ENCODE peak calls at places on chromosomes 7 and 10, in eight cellular contexts. One of them, this sample, is unnamed.

GRCh38 chr10:91635401-91636400 is 2.8 kb upstream of the PPP1R3C start:
- DNase-seq in IMR-90: peak; percentile 81
- DNase-seq in NCI-H1417: peak; percentile 56
- DNase-seq in GM04503: no peak
- DNase-seq in adrenal gland: peak; percentile 60
- DNase-seq in hepatic stellate cell: peak; percentile 64
- DNase-seq in stimulated activated CD8-positive, alpha-beta memory T cell treated with anti-CD3 and anti-CD28 coated beads, Interleukin-15, amount 100 ng/mL, for 24 hours: no peak
- DNase-seq in NCI-H2107: peak; percentile 5
- DNase-seq in this sample: no peak

GRCh38 chr7:86708334-86708733 is 64.6 kb downstream of the GRM3 start:
- DNase-seq in adrenal gland: no peak
- DNase-seq in NCI-H1417: peak; percentile 55
- DNase-seq in stimulated activated CD8-positive, alpha-beta memory T cell treated with anti-CD3 and anti-CD28 coated beads, Interleukin-15, amount 100 ng/mL, for 24 hours: no peak
- DNase-seq in GM04503: no peak
- DNase-seq in NCI-H2107: no peak
- DNase-seq in IMR-90: no peak
- DNase-seq in hepatic stellate cell: no peak
- DNase-seq in this sample: no peak

GRCh38 chr10:43420369-43421200 is 11.6 kb upstream of the HNRNPF start:
- DNase-seq in GM04503: no peak
- DNase-seq in adrenal gland: peak; percentile 95
- DNase-seq in IMR-90: peak; percentile 78
- DNase-seq in NCI-H1417: peak; percentile 73
- DNase-seq in hepatic stellate cell: peak; percentile 87
- DNase-seq in NCI-H2107: no peak
- DNase-seq in stimulated activated CD8-positive, alpha-beta memory T cell treated with anti-CD3 and anti-CD28 coated beads, Interleukin-15, amount 100 ng/mL, for 24 hours: peak; percentile 66
- DNase-seq in this sample: no peak

GRCh38 chr10:95755511-95756004 is 405 bp upstream of the ENTPD1 start:
- DNase-seq in IMR-90: no peak
- DNase-seq in hepatic stellate cell: no peak
- DNase-seq in NCI-H2107: no peak
- DNase-seq in stimulated activated CD8-positive, alpha-beta memory T cell treated with anti-CD3 and anti-CD28 coated beads, Interleukin-15, amount 100 ng/mL, for 24 hours: no peak
- DNase-seq in NCI-H1417: no peak
- DNase-seq in GM04503: no peak
- DNase-seq in adrenal gland: peak; percentile 73
- DNase-seq in this sample: no peak

GRCh38 chr7:12434012-12434642 is 30.5 kb upstream of the VWDE start:
- DNase-seq in hepatic stellate cell: no peak
- DNase-seq in stimulated activated CD8-positive, alpha-beta memory T cell treated with anti-CD3 and anti-CD28 coated beads, Interleukin-15, amount 100 ng/mL, for 24 hours: no peak
- DNase-seq in IMR-90: no peak
- DNase-seq in GM04503: no peak
- DNase-seq in NCI-H2107: no peak
- DNase-seq in adrenal gland: no peak
- DNase-seq in NCI-H1417: no peak
- DNase-seq in this sample: no peak

GRCh38 chr7:47371733-47372368 is 210.1 kb downstream of the TNS3 start:
- DNase-seq in adrenal gland: peak; percentile 88
- DNase-seq in hepatic stellate cell: peak; percentile 37
- DNase-seq in NCI-H1417: peak; percentile 86
- DNase-seq in stimulated activated CD8-positive, alpha-beta memory T cell treated with anti-CD3 and anti-CD28 coated beads, Interleukin-15, amount 100 ng/mL, for 24 hours: no peak
- DNase-seq in GM04503: no peak
- DNase-seq in IMR-90: peak; percentile 65
- DNase-seq in NCI-H2107: peak; percentile 61
- DNase-seq in this sample: no peak

GRCh38 chr10:46287846-46288480 is 1.2 kb downstream of the ANTXRL start:
- DNase-seq in hepatic stellate cell: no peak
- DNase-seq in NCI-H1417: no peak
- DNase-seq in GM04503: no peak
- DNase-seq in IMR-90: no peak
- DNase-seq in stimulated activated CD8-positive, alpha-beta memory T cell treated with anti-CD3 and anti-CD28 coated beads, Interleukin-15, amount 100 ng/mL, for 24 hours: no peak
- DNase-seq in NCI-H2107: no peak
- DNase-seq in adrenal gland: no peak
- DNase-seq in this sample: no peak

GRCh38 chr7:158865462-158865922 is 9.1 kb downstream of the DYNC2I1 start:
- DNase-seq in hepatic stellate cell: no peak
- DNase-seq in adrenal gland: no peak
- DNase-seq in GM04503: no peak
- DNase-seq in IMR-90: no peak
- DNase-seq in NCI-H1417: no peak
- DNase-seq in NCI-H2107: no peak
- DNase-seq in stimulated activated CD8-positive, alpha-beta memory T cell treated with anti-CD3 and anti-CD28 coated beads, Interleukin-15, amount 100 ng/mL, for 24 hours: no peak
- DNase-seq in this sample: no peak

GRCh38 chr7:37957236-37957970 is 37.0 kb downstream of the EPDR1 start:
- DNase-seq in hepatic stellate cell: no peak
- DNase-seq in IMR-90: no peak
- DNase-seq in adrenal gland: no peak
- DNase-seq in NCI-H2107: no peak
- DNase-seq in stimulated activated CD8-positive, alpha-beta memory T cell treated with anti-CD3 and anti-CD28 coated beads, Interleukin-15, amount 100 ng/mL, for 24 hours: no peak
- DNase-seq in GM04503: no peak
- DNase-seq in NCI-H1417: no peak
- DNase-seq in this sample: no peak

GRCh38 chr7:131383417-131383816 is 55.7 kb downstream of the MKLN1 start:
- DNase-seq in IMR-90: peak; percentile 40
- DNase-seq in NCI-H1417: no peak
- DNase-seq in NCI-H2107: no peak
- DNase-seq in GM04503: no peak
- DNase-seq in adrenal gland: no peak
- DNase-seq in hepatic stellate cell: peak; percentile 9
- DNase-seq in stimulated activated CD8-positive, alpha-beta memory T cell treated with anti-CD3 and anti-CD28 coated beads, Interleukin-15, amount 100 ng/mL, for 24 hours: no peak
- DNase-seq in this sample: peak; percentile 1

GRCh38 chr10:5840314-5841307 is 27.4 kb upstream of the GDI2 start:
- DNase-seq in GM04503: no peak
- DNase-seq in hepatic stellate cell: peak; percentile 50
- DNase-seq in IMR-90: no peak
- DNase-seq in stimulated activated CD8-positive, alpha-beta memory T cell treated with anti-CD3 and anti-CD28 coated beads, Interleukin-15, amount 100 ng/mL, for 24 hours: no peak
- DNase-seq in NCI-H1417: no peak
- DNase-seq in adrenal gland: peak; percentile 29
- DNase-seq in NCI-H2107: no peak
- DNase-seq in this sample: no peak

This sample was measured in AG09309.